ENCODE peak calls at places on chromosomes 5 and 9, in five cellular contexts. J, F, Z, R and V are unnamed samples.

GRCh38 chr9:107674937-107675277 is 185.3 kb upstream of the KLF4 start:
- DNase-seq in R (no peak), J (no peak), F (no peak), Z (peak), V (no peak)

GRCh38 chr5:95446560-95447221 is 55.5 kb downstream of the FAM81B start:
- DNase-seq in F (no peak), R (no peak), Z (no peak), J (no peak), V (no peak)

GRCh38 chr9:131968632-131969031 is 111.0 kb downstream of the MED27 start:
- DNase-seq in Z (no peak), R (no peak), F (no peak), J (no peak), V (no peak)

GRCh38 chr9:110599468-110599867 is 19.9 kb upstream of the SVEP1 start:
- DNase-seq in F (no peak), J (no peak), Z (no peak), R (no peak), V (no peak)

GRCh38 chr5:15844253-15844652 is 335.3 kb downstream of the MARCHF11 start:
- DNase-seq in J (no peak), F (no peak), Z (no peak), R (no peak), V (no peak)

GRCh38 chr9:131727184-131727785 is 12.6 kb downstream of the RAPGEF1 start:
- DNase-seq in R (no peak), Z (no peak), J (no peak), F (no peak), V (no peak)

GRCh38 chr5:119187776-119188529 is 117.1 kb downstream of the DMXL1 start:
- DNase-seq in R (no peak), F (no peak), J (no peak), Z (no peak), V (no peak)

GRCh38 chr9:131116281-131117101 is 8.9 kb upstream of the NUP214 start:
- DNase-seq in J (no peak), Z (no peak), F (no peak), R (no peak), V (no peak)

GRCh38 chr5:78984020-78984610 is 995 bp downstream of the ARSB start:
- DNase-seq in F (no peak), J (no peak), Z (no peak), R (no peak), V (no peak)

GRCh38 chr5:85108471-85108870 is 723.8 kb upstream of the EDIL3 start:
- DNase-seq in R (no peak), F (no peak), Z (no peak), J (no peak), V (no peak)
- TF ChIP-seq CTCF in R (no peak), F (no peak), Z (no peak), J (no peak), V (peak)

DNA sequence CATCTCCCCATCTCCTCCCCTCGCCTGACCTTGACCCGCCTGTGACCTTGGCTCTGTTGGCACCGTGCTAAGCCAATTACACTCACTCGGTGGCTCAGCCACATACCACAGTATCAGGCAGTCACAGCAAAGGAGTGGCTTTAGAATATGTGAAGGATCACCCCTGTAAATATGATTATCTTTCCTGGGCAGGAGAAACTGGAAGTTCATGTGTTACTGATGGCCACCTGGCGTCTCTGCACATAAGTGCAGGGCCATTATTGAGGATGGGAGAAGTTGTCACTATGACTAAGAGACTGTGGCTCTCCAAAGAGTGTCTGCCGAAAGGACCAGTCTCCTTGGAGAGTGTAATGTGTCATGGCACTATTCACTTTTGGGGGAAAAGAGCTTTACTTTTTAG is 116.9 kb upstream of the S1PR3 start:
- DNase-seq in Z (no peak), J (no peak), R (no peak), F (no peak), V (no peak)
- TF ChIP-seq CTCF in Z (no peak), J (no peak), R (no peak), F (no peak), V (peak)

GRCh38 chr9:98673681-98674080 is 35.1 kb downstream of the GABBR2 start:
- DNase-seq in R (no peak), F (no peak), J (no peak), Z (no peak), V (no peak)

DNA sequence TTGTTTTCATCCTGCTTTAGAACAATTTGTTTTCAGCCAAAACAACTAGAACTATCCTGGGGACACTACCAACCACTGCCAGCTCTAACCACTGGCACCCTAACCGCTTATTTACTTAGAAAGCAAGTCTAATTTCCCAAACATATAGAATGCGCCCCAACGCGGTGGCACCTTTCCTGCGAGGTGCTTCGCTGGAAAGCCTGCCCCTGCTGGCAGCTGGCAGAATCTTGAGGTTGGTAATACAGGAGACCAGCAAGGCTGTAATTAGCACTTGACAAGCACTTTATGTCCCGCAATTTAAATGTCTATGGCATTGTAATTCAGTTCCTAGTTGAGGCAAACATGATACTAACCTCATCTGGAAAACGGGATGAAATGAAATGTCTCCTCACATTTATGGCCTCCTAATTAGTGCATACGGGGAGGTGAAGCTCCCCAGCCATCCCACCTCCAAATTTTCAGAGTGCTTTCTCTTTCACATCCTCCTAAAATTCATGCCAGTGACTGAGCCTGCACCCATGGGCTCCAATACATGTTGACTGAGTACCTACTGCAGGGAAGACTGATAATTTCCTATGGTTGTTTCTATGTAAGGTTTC is 30.4 kb downstream of the GABBR2 start:
- DNase-seq in R (no peak), J (no peak), Z (peak), F (no peak), V (no peak)
- TF ChIP-seq CTCF in R (no peak), J (no peak), Z (no peak), F (peak), V (peak)

GRCh38 chr5:124736814-124737186 is 9.6 kb downstream of the ZNF608 start:
- DNase-seq in R (no peak), F (no peak), Z (no peak), J (no peak), V (no peak)

GRCh38 chr5:124737651-124738050 is 8.8 kb downstream of the ZNF608 start:
- DNase-seq in J (no peak), F (no peak), Z (no peak), R (no peak), V (no peak)

GRCh38 chr5:124740055-124740454 is 6.4 kb downstream of the ZNF608 start:
- DNase-seq in J (no peak), F (no peak), Z (no peak), R (no peak), V (no peak)

GRCh38 chr5:124740991-124741583 is 5.4 kb downstream of the ZNF608 start:
- DNase-seq in Z (no peak), R (no peak), F (no peak), J (no peak), V (no peak)

GRCh38 chr5:124738751-124739559 is 7.5 kb downstream of the ZNF608 start:
- DNase-seq in J (no peak), R (no peak), F (no peak), Z (no peak), V (no peak)
- TF ChIP-seq CTCF in J (no peak), R (no peak), F (no peak), Z (no peak), V (peak)